ENCODE peak calls at places on chromosomes 5 and 9, in nine cellular contexts. J, O, D, I, B, V, H, M and A are unnamed samples.

GRCh38 chr9:127524373-127524772 is 73.1 kb downstream of the LRSAM1 start:
- DNase-seq in J (no peak), O (no peak), D (no peak), I (no peak), B (peak; percentile 80), V (no peak), H (no peak), M (no peak), A (no peak)

GRCh38 chr5:51652980-51653379 is 269.7 kb downstream of the ISL1 start:
- DNase-seq in J (no peak), O (no peak), D (no peak), I (peak; percentile 8), B (peak; percentile 6), V (no peak), H (no peak), M (no peak), A (no peak)

GRCh38 chr5:88672644-88673493 is 210.1 kb downstream of the MEF2C start:
- DNase-seq in J (no peak), O (no peak), D (no peak), I (no peak), B (no peak), V (no peak), H (no peak), M (no peak), A (peak; percentile 27)

GRCh38 chr5:67644221-67644920 is 447.8 kb upstream of the CD180 start:
- DNase-seq in J (no peak), O (no peak), D (no peak), I (no peak), B (no peak), V (no peak), H (no peak), M (no peak), A (no peak)

GRCh38 chr5:77356740-77357139 is 135.4 kb downstream of the WDR41 start:
- DNase-seq in J (no peak), O (no peak), D (peak; percentile 51), I (peak; percentile 44), B (no peak), V (peak; percentile 78), H (no peak), M (no peak), A (no peak)

GRCh38 chr5:43389679-43390329 is 22.4 kb downstream of the CCL28 start:
- DNase-seq in J (peak; percentile 53), O (peak; percentile 58), D (peak; percentile 97), I (peak; percentile 94), B (peak; percentile 94), V (peak; percentile 95), H (no peak), M (no peak), A (peak; percentile 62)

GRCh38 chr5:21173526-21173925 is 1185.5 kb upstream of the CDH18 start:
- DNase-seq in J (no peak), O (no peak), D (no peak), I (no peak), B (no peak), V (no peak), H (no peak), M (no peak), A (no peak)

GRCh38 chr9:18896531-18897179 is 136.4 kb downstream of the SAXO1 start:
- DNase-seq in J (no peak), O (no peak), D (no peak), I (no peak), B (no peak), V (peak; percentile 54), H (no peak), M (no peak), A (no peak)

GRCh38 chr5:51961154-51961562 is 577.9 kb downstream of the ISL1 start:
- DNase-seq in J (no peak), O (no peak), D (no peak), I (no peak), B (no peak), V (no peak), H (no peak), M (no peak), A (no peak)

GRCh38 chr5:135533346-135533745 is 2.4 kb downstream of the NEUROG1 start:
- DNase-seq in J (no peak), O (no peak), D (no peak), I (no peak), B (no peak), V (no peak), H (no peak), M (no peak), A (no peak)

GRCh38 chr5:95808686-95809413 is 13.7 kb downstream of the GLRX start:
- DNase-seq in J (peak; percentile 58), O (peak; percentile 87), D (peak; percentile 87), I (peak; percentile 57), B (peak; percentile 90), V (peak; percentile 90), H (peak; percentile 90), M (no peak), A (no peak)

GRCh38 chr5:761206-761771 is 23.2 kb downstream of the ZDHHC11B start:
- DNase-seq in J (peak; percentile 23), O (no peak), D (no peak), I (no peak), B (no peak), V (no peak), H (no peak), M (peak; percentile 42), A (no peak)

GRCh38 chr5:160036243-160036642 is 27.3 kb downstream of the TTC1 start:
- DNase-seq in J (no peak), O (no peak), D (no peak), I (no peak), B (no peak), V (no peak), H (no peak), M (no peak), A (no peak)
- TF ChIP-seq CTCF in J (no peak), O (no peak), D (no peak), I (no peak), B (no peak), V (no peak), H (no peak), M (no peak), A (no peak)

GRCh38 chr9:113720495-113720894 is 155.6 kb upstream of the ZNF618 start:
- DNase-seq in J (no peak), O (no peak), D (peak; percentile 71), I (no peak), B (no peak), V (no peak), H (no peak), M (no peak), A (no peak)
- TF ChIP-seq CTCF in J (no peak), O (no peak), D (no peak), I (no peak), B (no peak), V (no peak), H (no peak), M (no peak), A (no peak)

DNA sequence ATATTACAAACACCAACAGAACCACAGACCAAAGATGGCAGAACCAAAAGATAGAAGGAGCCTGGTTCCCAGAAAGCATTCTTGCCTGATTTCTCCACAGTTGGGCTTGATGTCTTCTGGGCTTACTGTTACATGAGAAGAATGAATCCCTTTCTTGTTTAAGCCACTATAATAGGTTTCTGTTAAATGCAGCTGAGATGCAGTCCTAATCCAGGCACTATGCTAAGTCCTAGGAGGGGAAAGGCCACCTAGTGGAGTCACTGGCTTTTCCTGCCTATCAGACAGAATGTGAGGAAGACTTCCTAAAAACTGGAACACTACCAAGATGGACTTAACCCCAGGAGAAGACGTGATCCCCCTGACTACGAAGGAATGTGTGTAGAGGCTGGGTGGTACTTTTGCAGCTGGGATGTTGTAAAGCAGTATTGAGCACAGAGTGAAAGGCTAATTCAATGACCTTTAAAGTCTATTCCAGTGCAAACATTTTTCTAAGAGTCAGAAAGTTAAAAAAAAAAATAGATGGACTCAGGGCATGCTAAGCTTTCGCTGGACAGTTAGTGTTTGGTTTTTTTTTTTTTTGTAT is 34.3 kb upstream of the FSD1L start:
- DNase-seq in J (no peak), O (no peak), D (peak; percentile 54), I (peak; percentile 19), B (peak; percentile 59), V (peak; percentile 66), H (no peak), M (no peak), A (no peak)
- TF ChIP-seq CTCF in J (no peak), O (peak; percentile 5), D (peak; percentile 58), I (peak; percentile 66), B (peak; percentile 60), V (peak; percentile 52), H (no peak), M (peak; percentile 55), A (no peak)

GRCh38 chr5:149439899-149440655 is 61.0 kb upstream of the IL17B start:
- DNase-seq in J (peak; percentile 76), O (no peak), D (peak; percentile 38), I (peak; percentile 75), B (no peak), V (peak; percentile 58), H (no peak), M (peak; percentile 79), A (peak; percentile 29)
- TF ChIP-seq CTCF in J (no peak), O (no peak), D (peak; percentile 56), I (peak; percentile 71), B (peak; percentile 39), V (peak; percentile 46), H (peak; percentile 58), M (peak; percentile 77), A (peak; percentile 49)

GRCh38 chr9:12817702-12818101 is 42.9 kb downstream of the LURAP1L start:
- DNase-seq in J (peak; percentile 65), O (no peak), D (peak; percentile 72), I (no peak), B (peak; percentile 63), V (peak; percentile 79), H (no peak), M (peak; percentile 88), A (no peak)

GRCh38 chr9:12815895-12816294 is 41.1 kb downstream of the LURAP1L start:
- DNase-seq in J (no peak), O (no peak), D (peak; percentile 82), I (no peak), B (peak; percentile 56), V (peak; percentile 66), H (no peak), M (no peak), A (no peak)

GRCh38 chr9:12816656-12817101 is 41.9 kb downstream of the LURAP1L start:
- DNase-seq in J (no peak), O (no peak), D (no peak), I (no peak), B (no peak), V (no peak), H (no peak), M (no peak), A (no peak)

GRCh38 chr9:12819436-12820185 is 44.8 kb downstream of the LURAP1L start:
- DNase-seq in J (no peak), O (no peak), D (peak; percentile 30), I (peak; percentile 9), B (peak; percentile 79), V (peak; percentile 69), H (no peak), M (no peak), A (peak; percentile 37)

GRCh38 chr9:12818431-12819000 is 43.7 kb downstream of the LURAP1L start:
- DNase-seq in J (no peak), O (peak; percentile 25), D (peak; percentile 73), I (no peak), B (peak; percentile 99), V (peak; percentile 90), H (peak; percentile 64), M (peak; percentile 53), A (no peak)
- TF ChIP-seq CTCF in J (no peak), O (peak; percentile 7), D (peak; percentile 53), I (no peak), B (peak; percentile 60), V (peak; percentile 21), H (no peak), M (peak; percentile 60), A (no peak)